ENCODE peak calls at places on chromosomes 7 and 10, in nine cellular contexts. One of them, this sample, is unnamed. For H3K27me3, the result is how much of the 10 kb centered on the place peaks cover.

GRCh38 chr10:117568226-117568625 is 25.7 kb downstream of the EMX2 start:
- DNase-seq in uterus: no peak
- DNase-seq in tibial artery: no peak
- DNase-seq in neural progenitor cell: no peak
- DNase-seq in mesendoderm: peak
- DNase-seq in GM06990: no peak
- DNase-seq in HCT116: no peak
- DNase-seq in adrenal gland: no peak
- DNase-seq in heart left ventricle: no peak
- DNase-seq in this sample: no peak

GRCh38 chr10:23826399-23826798 is 382.5 kb upstream of the KIAA1217 start:
- DNase-seq in uterus: no peak
- DNase-seq in tibial artery: no peak
- DNase-seq in neural progenitor cell: peak
- DNase-seq in mesendoderm: peak
- DNase-seq in GM06990: no peak
- DNase-seq in HCT116: no peak
- DNase-seq in adrenal gland: no peak
- DNase-seq in heart left ventricle: no peak
- DNase-seq in this sample: no peak

GRCh38 chr10:98790817-98791216 is 344.1 kb upstream of the HPS1 start:
- DNase-seq in uterus: no peak
- DNase-seq in tibial artery: no peak
- DNase-seq in neural progenitor cell: peak
- DNase-seq in mesendoderm: peak
- DNase-seq in GM06990: no peak
- DNase-seq in HCT116: peak
- DNase-seq in adrenal gland: no peak
- DNase-seq in heart left ventricle: no peak
- DNase-seq in this sample: no peak

GRCh38 chr7:96596120-96596826 is 113.4 kb downstream of the SEM1 start:
- DNase-seq in uterus: no peak
- DNase-seq in tibial artery: no peak
- DNase-seq in neural progenitor cell: peak
- DNase-seq in mesendoderm: peak
- DNase-seq in GM06990: no peak
- DNase-seq in HCT116: no peak
- DNase-seq in adrenal gland: no peak
- DNase-seq in heart left ventricle: no peak
- DNase-seq in this sample: no peak

GRCh38 chr10:3104251-3104918 is 37.0 kb downstream of the PFKP start:
- DNase-seq in uterus: no peak
- DNase-seq in tibial artery: no peak
- DNase-seq in neural progenitor cell: no peak
- DNase-seq in mesendoderm: no peak
- DNase-seq in GM06990: no peak
- DNase-seq in HCT116: no peak
- DNase-seq in adrenal gland: no peak
- DNase-seq in heart left ventricle: peak
- DNase-seq in this sample: no peak

GRCh38 chr10:15254808-15255655 is 86.5 kb upstream of the NMT2 start:
- DNase-seq in uterus: no peak
- DNase-seq in tibial artery: no peak
- DNase-seq in neural progenitor cell: no peak
- DNase-seq in mesendoderm: peak
- DNase-seq in GM06990: no peak
- DNase-seq in HCT116: no peak
- DNase-seq in adrenal gland: peak
- DNase-seq in heart left ventricle: no peak
- DNase-seq in this sample: no peak

GRCh38 chr10:65931291-65932080 is 994.4 kb upstream of the LRRTM3 start:
- DNase-seq in uterus: no peak
- DNase-seq in tibial artery: no peak
- DNase-seq in neural progenitor cell: peak
- DNase-seq in mesendoderm: no peak
- DNase-seq in GM06990: no peak
- DNase-seq in HCT116: no peak
- DNase-seq in adrenal gland: no peak
- DNase-seq in heart left ventricle: no peak
- DNase-seq in this sample: no peak

GRCh38 chr10:93138113-93138870 is 64.6 kb downstream of the CYP26A1 start:
- DNase-seq in uterus: no peak
- DNase-seq in tibial artery: no peak
- DNase-seq in neural progenitor cell: no peak
- DNase-seq in mesendoderm: no peak
- DNase-seq in GM06990: no peak
- DNase-seq in HCT116: no peak
- DNase-seq in adrenal gland: no peak
- DNase-seq in heart left ventricle: no peak
- DNase-seq in this sample: no peak

GRCh38 chr7:109879429-109879828 is 1211.5 kb upstream of the LRRN3 start:
- DNase-seq in uterus: no peak
- DNase-seq in tibial artery: no peak
- DNase-seq in neural progenitor cell: no peak
- DNase-seq in mesendoderm: no peak
- DNase-seq in GM06990: no peak
- DNase-seq in HCT116: no peak
- DNase-seq in adrenal gland: no peak
- DNase-seq in heart left ventricle: no peak
- DNase-seq in this sample: no peak

GRCh38 chr7:127254163-127254684 is 1.5 kb upstream of the GRM8 start:
- DNase-seq in uterus: no peak
- DNase-seq in tibial artery: no peak
- DNase-seq in neural progenitor cell: no peak
- DNase-seq in mesendoderm: no peak
- DNase-seq in GM06990: no peak
- DNase-seq in HCT116: no peak
- DNase-seq in adrenal gland: no peak
- DNase-seq in heart left ventricle: no peak
- DNase-seq in this sample: no peak

GRCh38 chr10:97779492-97779891 is 7.7 kb upstream of the SFRP5 start:
- DNase-seq in uterus: no peak
- DNase-seq in tibial artery: no peak
- DNase-seq in neural progenitor cell: no peak
- DNase-seq in mesendoderm: no peak
- DNase-seq in GM06990: no peak
- DNase-seq in HCT116: no peak
- DNase-seq in adrenal gland: no peak
- DNase-seq in heart left ventricle: no peak
- DNase-seq in this sample: no peak

GRCh38 chr10:97779975-97780374 is 8.2 kb upstream of the SFRP5 start:
- DNase-seq in uterus: no peak
- DNase-seq in tibial artery: no peak
- DNase-seq in neural progenitor cell: no peak
- DNase-seq in mesendoderm: no peak
- DNase-seq in GM06990: no peak
- DNase-seq in HCT116: no peak
- DNase-seq in adrenal gland: no peak
- DNase-seq in heart left ventricle: no peak
- DNase-seq in this sample: no peak

GRCh38 chr10:97780991-97781540 is 9.3 kb upstream of the SFRP5 start:
- DNase-seq in uterus: no peak
- DNase-seq in tibial artery: no peak
- DNase-seq in neural progenitor cell: no peak
- DNase-seq in mesendoderm: no peak
- DNase-seq in GM06990: no peak
- DNase-seq in HCT116: no peak
- DNase-seq in adrenal gland: no peak
- DNase-seq in heart left ventricle: peak
- DNase-seq in this sample: no peak

GRCh38 chr10:97777148-97777547 is 5.3 kb upstream of the SFRP5 start:
- DNase-seq in uterus: no peak
- DNase-seq in tibial artery: no peak
- DNase-seq in neural progenitor cell: no peak
- DNase-seq in mesendoderm: no peak
- DNase-seq in GM06990: no peak
- DNase-seq in HCT116: no peak
- DNase-seq in adrenal gland: no peak
- DNase-seq in heart left ventricle: no peak
- DNase-seq in this sample: no peak

DNA sequence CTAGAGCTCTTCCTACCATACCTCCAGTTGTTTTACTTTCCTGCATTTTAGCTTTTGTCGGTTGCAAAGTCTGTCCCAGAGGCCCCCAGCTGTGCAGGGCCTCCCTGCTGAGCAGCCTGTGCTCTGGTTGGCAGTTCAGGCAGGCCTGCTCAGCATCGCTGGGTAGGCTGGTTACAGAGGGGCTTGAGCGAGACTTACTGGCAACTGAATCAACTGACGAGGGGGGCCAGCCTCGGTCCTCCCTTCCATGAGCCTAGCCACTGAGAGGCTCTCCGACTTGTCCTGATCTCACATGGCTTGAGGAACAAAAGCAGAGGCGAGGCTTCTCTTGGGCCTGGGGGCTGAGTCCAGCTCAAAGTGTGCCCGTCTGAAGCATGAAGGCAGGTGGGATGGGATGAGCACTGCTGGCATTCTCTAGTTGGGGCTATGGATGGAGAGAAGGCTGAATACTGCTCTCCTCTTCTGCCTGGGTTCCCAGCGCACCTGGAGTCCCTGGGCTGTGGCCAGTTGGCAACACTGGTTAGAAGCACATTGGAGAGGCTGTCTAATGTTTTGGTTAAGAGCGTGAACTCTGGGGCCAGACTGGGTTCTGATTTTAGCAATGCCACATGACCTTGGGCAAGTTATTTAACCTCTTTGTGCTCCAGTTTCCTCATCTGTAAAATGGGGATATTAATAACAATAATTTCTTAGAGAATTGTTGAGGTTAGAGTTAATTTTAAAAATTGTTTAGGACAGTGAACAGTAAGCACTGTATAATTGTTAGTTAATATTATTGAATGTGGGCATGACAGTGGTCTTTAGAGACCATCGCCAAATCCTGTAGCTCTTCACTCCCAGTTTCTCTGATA is 6.9 kb upstream of the SFRP5 start:
- DNase-seq in uterus: no peak
- DNase-seq in tibial artery: no peak
- DNase-seq in neural progenitor cell: peak
- DNase-seq in mesendoderm: no peak
- DNase-seq in GM06990: no peak
- DNase-seq in HCT116: no peak
- DNase-seq in adrenal gland: no peak
- DNase-seq in heart left ventricle: peak
- DNase-seq in this sample: no peak
- H3K27me3 ChIP-seq in uterus: under half
- H3K27me3 ChIP-seq in tibial artery: under half
- H3K27me3 ChIP-seq in neural progenitor cell: under half
- H3K27me3 ChIP-seq in mesendoderm: under half
- H3K27me3 ChIP-seq in GM06990: under half
- H3K27me3 ChIP-seq in HCT116: under half
- H3K27me3 ChIP-seq in adrenal gland: under half
- H3K27me3 ChIP-seq in heart left ventricle: under half
- H3K27me3 ChIP-seq in this sample: under half

GRCh38 chr10:49762566-49762877 is 399 bp upstream of the OGDHL start:
- DNase-seq in uterus: no peak
- DNase-seq in tibial artery: no peak
- DNase-seq in neural progenitor cell: no peak
- DNase-seq in mesendoderm: no peak
- DNase-seq in GM06990: no peak
- DNase-seq in HCT116: no peak
- DNase-seq in adrenal gland: no peak
- DNase-seq in heart left ventricle: no peak
- DNase-seq in this sample: no peak
- H3K4me3 ChIP-seq in uterus: peak
- H3K4me3 ChIP-seq in tibial artery: peak
- H3K4me3 ChIP-seq in neural progenitor cell: peak
- H3K4me3 ChIP-seq in mesendoderm: no peak
- H3K4me3 ChIP-seq in GM06990: no peak
- H3K4me3 ChIP-seq in HCT116: no peak
- H3K4me3 ChIP-seq in adrenal gland: no peak
- H3K4me3 ChIP-seq in heart left ventricle: no peak
- H3K4me3 ChIP-seq in this sample: no peak

GRCh38 chr7:132275384-132275783 is 300.9 kb downstream of the PLXNA4 start:
- DNase-seq in uterus: no peak
- DNase-seq in tibial artery: no peak
- DNase-seq in neural progenitor cell: no peak
- DNase-seq in mesendoderm: no peak
- DNase-seq in GM06990: no peak
- DNase-seq in HCT116: no peak
- DNase-seq in adrenal gland: no peak
- DNase-seq in heart left ventricle: no peak
- DNase-seq in this sample: no peak
- H3K27me3 ChIP-seq in uterus: under half
- H3K27me3 ChIP-seq in tibial artery: under half
- H3K27me3 ChIP-seq in neural progenitor cell: under half
- H3K27me3 ChIP-seq in mesendoderm: under half
- H3K27me3 ChIP-seq in GM06990: under half
- H3K27me3 ChIP-seq in HCT116: under half
- H3K27me3 ChIP-seq in adrenal gland: under half
- H3K27me3 ChIP-seq in heart left ventricle: under half
- H3K27me3 ChIP-seq in this sample: under half

DNA sequence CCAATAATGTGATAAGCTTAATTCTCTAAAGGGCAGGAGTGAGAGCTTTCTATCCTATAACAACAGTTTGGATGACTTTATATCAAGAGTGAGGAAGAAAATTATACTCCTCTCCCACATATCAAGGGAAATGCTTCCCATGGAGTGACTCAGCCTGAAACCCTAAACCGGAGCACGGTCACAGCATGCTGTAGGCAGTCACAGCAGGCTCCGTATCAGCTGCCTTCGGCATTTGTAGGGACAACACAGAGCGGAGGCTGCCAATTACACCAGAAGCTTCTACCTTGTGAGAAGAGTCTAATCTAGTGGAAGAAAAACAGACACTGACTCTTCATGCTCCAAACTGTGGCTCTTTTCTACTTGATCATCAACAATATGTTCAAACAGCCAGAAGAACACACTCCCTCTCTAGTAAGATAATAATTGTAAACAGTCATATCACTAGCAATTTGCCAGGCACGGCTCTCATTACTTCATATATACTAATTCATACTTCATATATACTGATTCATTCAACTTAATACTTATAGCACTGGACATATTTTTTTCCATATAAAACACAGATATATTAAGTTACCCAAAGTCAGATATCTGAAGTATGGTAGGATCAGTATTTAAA is 65.9 kb downstream of the DGKB start:
- DNase-seq in uterus: peak
- DNase-seq in tibial artery: peak
- DNase-seq in neural progenitor cell: peak
- DNase-seq in mesendoderm: peak
- DNase-seq in GM06990: no peak
- DNase-seq in HCT116: peak
- DNase-seq in adrenal gland: no peak
- DNase-seq in heart left ventricle: peak
- DNase-seq in this sample: no peak
- H3K4me3 ChIP-seq in uterus: no peak
- H3K4me3 ChIP-seq in tibial artery: no peak
- H3K4me3 ChIP-seq in neural progenitor cell: no peak
- H3K4me3 ChIP-seq in mesendoderm: no peak
- H3K4me3 ChIP-seq in GM06990: no peak
- H3K4me3 ChIP-seq in HCT116: no peak
- H3K4me3 ChIP-seq in adrenal gland: no peak
- H3K4me3 ChIP-seq in heart left ventricle: no peak
- H3K4me3 ChIP-seq in this sample: no peak

GRCh38 chr7:155862516-155863257 is 50.4 kb upstream of the SHH start:
- DNase-seq in uterus: no peak
- DNase-seq in tibial artery: no peak
- DNase-seq in neural progenitor cell: no peak
- DNase-seq in mesendoderm: no peak
- DNase-seq in GM06990: no peak
- DNase-seq in HCT116: no peak
- DNase-seq in adrenal gland: peak
- DNase-seq in heart left ventricle: no peak
- DNase-seq in this sample: no peak
- H3K27me3 ChIP-seq in uterus: under half
- H3K27me3 ChIP-seq in tibial artery: under half
- H3K27me3 ChIP-seq in neural progenitor cell: under half
- H3K27me3 ChIP-seq in mesendoderm: under half
- H3K27me3 ChIP-seq in GM06990: under half
- H3K27me3 ChIP-seq in HCT116: under half
- H3K27me3 ChIP-seq in adrenal gland: under half
- H3K27me3 ChIP-seq in heart left ventricle: under half
- H3K27me3 ChIP-seq in this sample: under half